ENCODE peak calls at places on chromosome 22, in six cellular contexts. Z, H, G, C, V and T are unnamed samples.

GRCh38 chr22:40107756-40108437 is 69.8 kb upstream of the TNRC6B start:
- DNase-seq in V (peak), Z (no peak), C (peak), G (peak), H (peak), T (no peak)

GRCh38 chr22:39290724-39291161 is 28.7 kb downstream of the RPL3 start:
- DNase-seq in G (no peak), V (peak), C (no peak), H (peak), Z (no peak), T (peak)

GRCh38 chr22:47394504-47395440 is 632.3 kb downstream of the TBC1D22A start:
- DNase-seq in V (no peak), H (no peak), Z (no peak), C (no peak), G (no peak), T (no peak)

GRCh38 chr22:42754658-42755057 is 34.0 kb upstream of the A4GALT start:
- DNase-seq in H (peak), V (peak), G (no peak), Z (no peak), C (no peak), T (no peak)

GRCh38 chr22:31676700-31677099 is 14.7 kb upstream of the PISD start:
- DNase-seq in V (peak), H (peak), G (peak), C (peak), Z (peak), T (peak)

GRCh38 chr22:39349967-39350802 is at the start of gene SYNGR1:
- DNase-seq in C (no peak), V (peak), Z (no peak), G (no peak), H (no peak), T (no peak)

GRCh38 chr22:44698531-44699421 is 3.2 kb upstream of the PRR5 start:
- DNase-seq in Z (no peak), V (no peak), C (no peak), H (peak), G (no peak), T (no peak)

GRCh38 chr22:44628856-44629255 is 73.1 kb upstream of the PRR5 start:
- DNase-seq in G (no peak), Z (no peak), H (no peak), V (no peak), C (no peak), T (no peak)

GRCh38 chr22:28442264-28442950 is 237.2 kb downstream of the TTC28 start:
- DNase-seq in G (peak), H (peak), V (peak), C (peak), Z (peak), T (peak)

GRCh38 chr22:20299736-20300136 is 20.1 kb downstream of the DGCR6L start:
- DNase-seq in C (no peak), V (peak), Z (no peak), H (no peak), G (no peak), T (peak)

GRCh38 chr22:24583221-24583971 is 9.5 kb downstream of the LRRC75B start:
- DNase-seq in H (peak), C (no peak), V (peak), G (no peak), Z (no peak), T (no peak)

GRCh38 chr22:45696227-45696626 is 24.6 kb downstream of the ATXN10 start:
- DNase-seq in Z (no peak), H (no peak), V (no peak), G (no peak), C (no peak), T (no peak)

GRCh38 chr22:43308451-43309235 is 34.5 kb downstream of the SCUBE1 start:
- DNase-seq in Z (no peak), V (no peak), G (no peak), C (no peak), H (peak), T (no peak)

GRCh38 chr22:41919357-41920224 is 4.7 kb upstream of the SHISA8 start:
- DNase-seq in H (no peak), G (no peak), V (peak), Z (no peak), C (no peak), T (no peak)

GRCh38 chr22:19355413-19356157 is 64.1 kb upstream of the CLTCL1 start:
- DNase-seq in H (no peak), Z (no peak), G (no peak), V (no peak), C (no peak), T (no peak)

GRCh38 chr22:50245214-50246072 is 620 bp upstream of the TUBGCP6 start:
- DNase-seq in C (no peak), Z (no peak), V (no peak), H (no peak), G (no peak), T (no peak)

GRCh38 chr22:44667829-44668189 is 34.2 kb upstream of the PRR5 start:
- DNase-seq in G (peak), H (no peak), V (no peak), Z (peak), C (no peak), T (no peak)

GRCh38 chr22:36902143-36902911 is 11.1 kb upstream of the CSF2RB start:
- DNase-seq in G (no peak), V (no peak), Z (no peak), C (no peak), H (no peak), T (peak)

GRCh38 chr22:31647066-31647465 is 14.9 kb downstream of the PISD start:
- DNase-seq in C (no peak), Z (no peak), V (no peak), G (no peak), H (no peak), T (no peak)

GRCh38 chr22:45190473-45190872 is 26.7 kb downstream of the NUP50 start:
- DNase-seq in Z (no peak), V (peak), G (no peak), C (no peak), H (peak), T (no peak)

GRCh38 chr22:38843201-38843715 is 570 bp downstream of the NPTXR start:
- DNase-seq in G (peak), Z (peak), V (peak), H (peak), C (peak), T (peak)

GRCh38 chr22:19903031-19903430 is 38.5 kb upstream of the COMT start:
- DNase-seq in H (no peak), V (no peak), Z (no peak), G (no peak), C (no peak), T (no peak)

GRCh38 chr22:44801476-44801875 is 49.1 kb downstream of the ARHGAP8 start:
- DNase-seq in G (no peak), H (no peak), V (no peak), C (no peak), Z (no peak), T (no peak)

GRCh38 chr22:44532466-44533025 is 34.5 kb upstream of the RTL6 start:
- DNase-seq in H (no peak), V (no peak), G (no peak), Z (no peak), C (no peak), T (no peak)

GRCh38 chr22:19703869-19704268 is 10.4 kb upstream of the SEPTIN5 start:
- DNase-seq in H (no peak), C (no peak), V (peak), G (no peak), Z (no peak), T (no peak)

GRCh38 chr22:33325232-33326004 is 267.2 kb upstream of the SYN3 start:
- DNase-seq in C (no peak), G (no peak), Z (no peak), H (no peak), V (no peak), T (no peak)

GRCh38 chr22:24588756-24589481 is 4.0 kb downstream of the LRRC75B start:
- DNase-seq in V (no peak), H (no peak), G (no peak), Z (no peak), C (no peak), T (no peak)

GRCh38 chr22:39362271-39362670 is 12.5 kb downstream of the SYNGR1 start:
- DNase-seq in G (no peak), C (no peak), Z (no peak), H (no peak), V (peak), T (no peak)

GRCh38 chr22:50399751-50400331 is 56.7 kb downstream of the PPP6R2 start:
- DNase-seq in H (no peak), C (no peak), Z (no peak), G (no peak), V (peak), T (no peak)

GRCh38 chr22:21632237-21632895 is at the start of gene CCDC116:
- DNase-seq in Z (no peak), V (peak), C (no peak), G (peak), H (no peak), T (no peak)

GRCh38 chr22:26687439-26687838 is 30.1 kb downstream of the MIAT start:
- DNase-seq in H (no peak), V (no peak), C (no peak), Z (no peak), G (no peak), T (no peak)

GRCh38 chr22:19035474-19036228 is 86.6 kb downstream of the DGCR2 start:
- DNase-seq in Z (no peak), V (no peak), H (peak), C (no peak), G (no peak), T (no peak)

GRCh38 chr22:24937114-24937513 is 9.4 kb downstream of the LHFPL7 start:
- DNase-seq in G (no peak), Z (no peak), C (no peak), V (no peak), H (no peak), T (peak)

GRCh38 chr22:36505998-36506635 is 723 bp downstream of the FOXRED2 start:
- DNase-seq in H (no peak), G (no peak), C (no peak), V (peak), Z (no peak), T (no peak)

GRCh38 chr22:39087881-39088687 is 9.0 kb upstream of the APOBEC3H start:
- DNase-seq in C (no peak), Z (no peak), G (no peak), V (peak), H (no peak), T (no peak)

GRCh38 chr22:37910863-37911262 is 4.8 kb downstream of the MICALL1 start:
- DNase-seq in Z (no peak), V (no peak), H (no peak), G (no peak), C (no peak), T (no peak)